ENCODE peak calls at places on chromosomes 11 and 22, in eight cellular contexts. Q is HCT116, N is endothelial cell of umbilical vein, Z is HepG2, E is K562, S is GM12878, H is H1, D is SK-N-SH. I is an unnamed sample.

GRCh38 chr11:31959711-31960110 is 131.2 kb upstream of the RCN1 start:
- DNase-seq in Q (no peak), N (no peak), Z (no peak), E (no peak), S (no peak), H (no peak), D (no peak), I (no peak)

GRCh38 chr11:108524422-108524821 is 26.2 kb upstream of the POGLUT3 start:
- DNase-seq in Q (no peak), N (no peak), Z (no peak), E (no peak), S (no peak), H (no peak), D (no peak), I (no peak)

GRCh38 chr11:16924826-16925494 is 89.3 kb downstream of the PLEKHA7 start:
- DNase-seq in Q (peak), N (no peak), Z (peak), E (no peak), S (no peak), H (peak), D (peak), I (no peak)

GRCh38 chr11:75592699-75593098 is 30.6 kb downstream of the SERPINH1 start:
- DNase-seq in Q (no peak), N (peak), Z (no peak), E (no peak), S (no peak), H (no peak), D (no peak), I (no peak)

GRCh38 chr22:44151661-44152060 is 29.1 kb upstream of the PARVG start:
- DNase-seq in Q (no peak), N (no peak), Z (no peak), E (no peak), S (no peak), H (no peak), D (no peak), I (no peak)

GRCh38 chr11:7511405-7511804 is 2.4 kb upstream of the PPFIBP2 start:
- DNase-seq in Q (no peak), N (peak), Z (peak), E (no peak), S (no peak), H (no peak), D (no peak), I (no peak)

GRCh38 chr11:88428959-88429358 is 91.4 kb upstream of the CTSC start:
- DNase-seq in Q (no peak), N (no peak), Z (no peak), E (no peak), S (no peak), H (no peak), D (no peak), I (no peak)

GRCh38 chr11:35714882-35715612 is 52.5 kb downstream of the TRIM44 start:
- DNase-seq in Q (no peak), N (no peak), Z (no peak), E (no peak), S (peak), H (no peak), D (no peak), I (no peak)

GRCh38 chr11:11268706-11269105 is 84.3 kb downstream of the CSNK2A3 start:
- DNase-seq in Q (no peak), N (no peak), Z (no peak), E (no peak), S (no peak), H (no peak), D (no peak), I (no peak)

GRCh38 chr11:7484645-7485044 is 661 bp upstream of the OLFML1 start:
- DNase-seq in Q (no peak), N (no peak), Z (no peak), E (no peak), S (no peak), H (no peak), D (no peak), I (no peak)

GRCh38 chr11:117562111-117562510 is 234.5 kb downstream of the CEP164 start:
- DNase-seq in Q (no peak), N (no peak), Z (no peak), E (no peak), S (no peak), H (no peak), D (no peak), I (no peak)

GRCh38 chr22:23682082-23682481 is 8.7 kb upstream of the RGL4 start:
- DNase-seq in Q (no peak), N (no peak), Z (no peak), E (no peak), S (no peak), H (no peak), D (no peak), I (no peak)

GRCh38 chr11:85723088-85723487 is 37.1 kb upstream of the CCDC89 start:
- DNase-seq in Q (no peak), N (no peak), Z (no peak), E (no peak), S (no peak), H (no peak), D (no peak), I (no peak)

GRCh38 chr11:104897891-104898684 is at the start of gene CASP12:
- DNase-seq in Q (no peak), N (peak), Z (no peak), E (no peak), S (no peak), H (no peak), D (no peak), I (no peak)

GRCh38 chr11:95563859-95564258 is 225.7 kb downstream of the FAM76B start:
- DNase-seq in Q (no peak), N (no peak), Z (no peak), E (no peak), S (no peak), H (no peak), D (no peak), I (no peak)

GRCh38 chr22:46446799-46447198 is 90.6 kb downstream of the CELSR1 start:
- DNase-seq in Q (no peak), N (no peak), Z (no peak), E (no peak), S (no peak), H (no peak), D (no peak), I (no peak)

GRCh38 chr11:75784506-75784905 is 15.9 kb downstream of the DGAT2 start:
- DNase-seq in Q (no peak), N (no peak), Z (no peak), E (no peak), S (no peak), H (no peak), D (no peak), I (no peak)

GRCh38 chr11:74937696-74938475 is 11.0 kb downstream of the XRRA1 start:
- DNase-seq in Q (no peak), N (peak), Z (no peak), E (no peak), S (no peak), H (no peak), D (no peak), I (no peak)

GRCh38 chr11:113894421-113894996 is 10.1 kb upstream of the HTR3B start:
- DNase-seq in Q (no peak), N (no peak), Z (no peak), E (no peak), S (no peak), H (no peak), D (no peak), I (no peak)

GRCh38 chr22:44448271-44448780 is 49.7 kb downstream of the RTL6 start:
- DNase-seq in Q (no peak), N (no peak), Z (no peak), E (no peak), S (no peak), H (no peak), D (peak), I (no peak)

GRCh38 chr11:1223346-1224108 is 661 bp downstream of the MUC5B start:
- DNase-seq in Q (no peak), N (no peak), Z (no peak), E (no peak), S (no peak), H (peak), D (peak), I (no peak)

GRCh38 chr11:118896472-118896913 is 12.8 kb downstream of the CXCR5 start:
- DNase-seq in Q (no peak), N (no peak), Z (no peak), E (no peak), S (no peak), H (no peak), D (no peak), I (no peak)

GRCh38 chr11:2892215-2893020 is 6.8 kb upstream of the CDKN1C start:
- DNase-seq in Q (no peak), N (peak), Z (no peak), E (peak), S (no peak), H (peak), D (peak), I (no peak)

GRCh38 chr11:88345408-88345807 is 7.9 kb upstream of the CTSC start:
- DNase-seq in Q (no peak), N (no peak), Z (no peak), E (no peak), S (no peak), H (no peak), D (no peak), I (no peak)

GRCh38 chr11:125429174-125429707 is 66.8 kb downstream of the FEZ1 start:
- DNase-seq in Q (peak), N (peak), Z (peak), E (peak), S (no peak), H (peak), D (peak), I (no peak)

GRCh38 chr11:94658386-94658785 is 91.2 kb downstream of the PIWIL4 start:
- DNase-seq in Q (no peak), N (no peak), Z (no peak), E (no peak), S (no peak), H (no peak), D (no peak), I (no peak)

GRCh38 chr22:29907753-29908515 is 25.0 kb downstream of the MTMR3 start:
- DNase-seq in Q (peak), N (peak), Z (peak), E (peak), S (no peak), H (no peak), D (peak), I (no peak)

GRCh38 chr11:113675565-113675964 is 30.5 kb downstream of the TMPRSS5 start:
- DNase-seq in Q (no peak), N (no peak), Z (no peak), E (no peak), S (no peak), H (no peak), D (no peak), I (no peak)

GRCh38 chr22:46008291-46008690 is 31.3 kb upstream of the WNT7B start:
- DNase-seq in Q (no peak), N (no peak), Z (no peak), E (no peak), S (no peak), H (no peak), D (peak), I (no peak)

GRCh38 chr22:35784633-35785032 is 67.0 kb downstream of the APOL5 start:
- DNase-seq in Q (no peak), N (no peak), Z (no peak), E (no peak), S (no peak), H (no peak), D (no peak), I (no peak)
- TF ChIP-seq POLR2AphosphoS5 in Q (no peak), N (no peak), Z (no peak), E (no peak), S (no peak), H (no peak), D (no peak), I (no peak)

GRCh38 chr11:45894555-45895247 is 9.2 kb downstream of the MAPK8IP1 start:
- DNase-seq in Q (no peak), N (no peak), Z (no peak), E (no peak), S (no peak), H (no peak), D (peak), I (no peak)

GRCh38 chr11:45896392-45897068 is 10.5 kb downstream of the FREY1 start:
- DNase-seq in Q (no peak), N (no peak), Z (no peak), E (no peak), S (no peak), H (peak), D (peak), I (no peak)

GRCh38 chr11:45892856-45893255 is 7.4 kb downstream of the MAPK8IP1 start:
- DNase-seq in Q (no peak), N (no peak), Z (no peak), E (no peak), S (no peak), H (no peak), D (peak), I (no peak)

GRCh38 chr11:45897556-45897955 is 9.5 kb downstream of the FREY1 start:
- DNase-seq in Q (no peak), N (no peak), Z (no peak), E (no peak), S (no peak), H (no peak), D (peak), I (no peak)

GRCh38 chr11:45895553-45896259 is 10.3 kb downstream of the MAPK8IP1 start:
- DNase-seq in Q (no peak), N (no peak), Z (no peak), E (no peak), S (no peak), H (no peak), D (peak), I (no peak)
- H3K9ac ChIP-seq in Q (no peak), N (no peak), Z (no peak), E (peak), S (no peak), H (no peak), D (no peak), I (no peak)

GRCh38 chr11:120168960-120169681 is 31.2 kb upstream of the TRIM29 start:
- DNase-seq in Q (no peak), N (peak), Z (peak), E (peak), S (no peak), H (peak), D (peak), I (no peak)
- TF ChIP-seq POLR2AphosphoS5 in Q (no peak), N (no peak), Z (no peak), E (no peak), S (no peak), H (no peak), D (no peak), I (no peak)

GRCh38 chr11:126838779-126839178 is 161.8 kb downstream of the KIRREL3 start:
- DNase-seq in Q (no peak), N (no peak), Z (no peak), E (no peak), S (no peak), H (no peak), D (no peak), I (no peak)
- H3K9ac ChIP-seq in Q (no peak), N (no peak), Z (no peak), E (no peak), S (no peak), H (no peak), D (no peak), I (no peak)

DNA sequence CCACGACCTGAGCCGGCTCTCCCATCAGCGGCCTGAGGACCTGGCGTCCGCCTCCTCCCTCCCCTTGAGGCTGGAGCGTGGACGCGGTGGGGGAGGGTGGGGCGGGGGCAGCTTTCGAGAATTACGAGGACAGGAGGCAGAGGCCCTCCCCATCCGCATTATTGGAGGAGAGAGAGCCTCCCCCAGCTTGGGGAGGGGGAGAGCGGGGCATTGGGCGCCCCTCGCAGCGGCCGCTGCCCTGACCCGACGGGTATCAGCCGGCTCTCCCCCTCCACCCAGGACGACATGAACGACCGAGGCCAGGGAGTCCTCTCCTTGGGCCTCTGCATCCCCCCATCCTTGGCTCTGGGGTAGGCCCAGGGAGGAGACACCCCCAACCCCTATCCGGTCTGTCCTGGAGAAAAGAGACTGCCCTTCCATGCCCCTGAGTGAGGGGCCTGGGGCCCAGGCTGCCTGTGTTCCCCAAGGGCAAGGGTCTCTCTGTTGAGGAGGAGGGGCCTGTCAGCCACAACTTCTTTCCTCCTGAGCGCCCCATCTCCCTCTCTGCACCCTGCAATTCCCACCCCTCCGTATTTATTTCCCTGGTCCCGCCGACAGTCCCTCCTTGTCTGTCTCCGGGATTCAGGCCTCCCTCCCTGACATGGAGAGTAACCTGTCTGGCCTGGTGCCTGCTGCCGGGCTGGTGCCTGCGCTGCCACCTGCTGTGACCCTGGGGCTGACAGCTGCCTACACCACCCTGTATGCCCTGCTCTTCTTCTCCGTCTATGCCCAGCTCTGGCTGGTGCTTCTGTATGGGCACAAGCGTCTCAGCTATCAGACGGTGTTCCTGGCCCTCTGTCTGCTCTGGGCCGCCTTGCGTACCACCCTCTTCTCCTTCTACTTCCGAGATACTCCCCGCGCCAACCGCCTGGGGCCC is 495 bp downstream of the GPR137 start:
- DNase-seq in Q (no peak), N (no peak), Z (no peak), E (no peak), S (no peak), H (peak), D (peak), I (no peak)
- TF ChIP-seq POLR2AphosphoS5 in Q (no peak), N (no peak), Z (no peak), E (no peak), S (no peak), H (no peak), D (no peak), I (no peak)

DNA sequence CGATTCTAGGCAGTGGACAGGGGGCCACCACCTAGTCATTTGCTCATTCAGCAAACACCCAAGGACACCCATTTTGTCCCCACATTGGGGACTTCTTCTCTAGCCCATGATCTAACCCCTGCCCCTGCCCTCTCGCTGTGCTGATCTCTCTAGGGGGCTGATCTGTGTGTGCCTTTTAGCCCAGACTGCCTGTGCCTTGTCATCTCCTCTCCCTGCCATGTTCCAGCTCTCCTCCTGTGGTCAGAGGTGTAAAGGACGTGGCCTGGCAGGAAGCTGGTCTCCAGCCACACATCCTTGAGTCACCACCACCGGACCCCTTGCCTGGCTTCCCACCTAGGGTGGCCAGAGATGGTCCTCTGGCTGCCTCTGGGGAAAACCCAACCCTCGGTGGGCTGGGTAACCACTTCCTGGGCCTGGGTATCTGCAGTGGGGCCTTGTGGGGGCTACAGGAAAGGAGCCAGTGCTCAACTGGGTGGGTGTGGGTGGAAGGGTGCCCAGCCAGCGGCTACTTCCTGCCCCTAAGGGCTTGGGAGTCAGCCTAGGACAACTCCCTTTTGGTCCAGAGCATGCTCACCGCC is 1.3 kb downstream of the CTSW start:
- DNase-seq in Q (no peak), N (no peak), Z (no peak), E (no peak), S (no peak), H (no peak), D (no peak), I (no peak)
- H3K9ac ChIP-seq in Q (no peak), N (no peak), Z (no peak), E (peak), S (no peak), H (no peak), D (no peak), I (no peak)

GRCh38 chr11:77267910-77268309 is 33.6 kb downstream of the GDPD4 start:
- DNase-seq in Q (no peak), N (no peak), Z (no peak), E (no peak), S (no peak), H (no peak), D (no peak), I (no peak)
- TF ChIP-seq POLR2AphosphoS5 in Q (no peak), N (no peak), Z (no peak), E (no peak), S (no peak), H (no peak), D (no peak), I (no peak)